ENCODE peak calls at places on chromosomes 4 and X, in six cellular contexts. J, X, H, P, O and E are unnamed samples.

GRCh38 chr4:173288296-173288695 is 45.9 kb downstream of the HMGB2 start:
- DNase-seq in H (peak; percentile 5), J (peak; percentile 78), P (peak; percentile 91), X (no peak), O (peak; percentile 77), E (peak; percentile 54)

GRCh38 chr4:106414366-106414765 is 45.8 kb upstream of the GIMD1 start:
- DNase-seq in O (no peak), H (no peak), J (no peak), X (no peak), P (no peak), E (no peak)

GRCh38 chr4:48862038-48862437 is 31.1 kb downstream of the OCIAD1 start:
- DNase-seq in P (no peak), H (no peak), X (no peak), J (no peak), O (no peak), E (no peak)

GRCh38 chr4:25928956-25929336 is 14.9 kb downstream of the SMIM20 start:
- DNase-seq in H (no peak), X (no peak), P (no peak), O (no peak), J (no peak), E (no peak)

GRCh38 chrX:131270085-131270484 is 19.0 kb downstream of the IGSF1 start:
- DNase-seq in H (no peak), X (no peak), O (no peak), J (no peak), P (no peak), E (no peak)

GRCh38 chr4:88696620-88697019 is 1.0 kb downstream of the NAP1L5 start:
- DNase-seq in P (no peak), X (no peak), H (no peak), O (no peak), J (no peak), E (no peak)

GRCh38 chr4:151798678-151799416 is 38.0 kb upstream of the GATB start:
- DNase-seq in P (no peak), H (no peak), X (no peak), J (no peak), O (no peak), E (no peak)

GRCh38 chr4:78938474-78938867 is 767 bp downstream of the PAQR3 start:
- DNase-seq in X (no peak), P (no peak), O (no peak), H (no peak), J (no peak), E (no peak)

GRCh38 chrX:129678881-129679195 is 24.1 kb upstream of the APLN start:
- DNase-seq in X (no peak), J (no peak), H (no peak), P (no peak), O (no peak), E (no peak)

GRCh38 chr4:170259631-170260153 is 169.9 kb upstream of the AADAT start:
- DNase-seq in J (peak; percentile 87), X (peak; percentile 26), O (peak; percentile 21), P (peak; percentile 97), H (peak; percentile 8), E (peak; percentile 0)

GRCh38 chr4:173014113-173014558 is 154.5 kb upstream of the GALNT7 start:
- DNase-seq in J (no peak), H (peak; percentile 50), X (no peak), P (peak; percentile 90), O (no peak), E (no peak)

GRCh38 chr4:143184217-143184502 is 557 bp upstream of the USP38 start:
- DNase-seq in O (peak; percentile 51), P (no peak), X (no peak), H (no peak), J (no peak), E (no peak)

GRCh38 chr4:87497586-87497985 is 31.6 kb downstream of the SPARCL1 start:
- DNase-seq in H (no peak), O (no peak), X (no peak), P (no peak), J (no peak), E (no peak)

GRCh38 chrX:67545772-67546495 is 2.1 kb downstream of the AR start:
- DNase-seq in J (no peak), P (peak; percentile 64), O (no peak), H (no peak), X (peak; percentile 46), E (no peak)

DNA sequence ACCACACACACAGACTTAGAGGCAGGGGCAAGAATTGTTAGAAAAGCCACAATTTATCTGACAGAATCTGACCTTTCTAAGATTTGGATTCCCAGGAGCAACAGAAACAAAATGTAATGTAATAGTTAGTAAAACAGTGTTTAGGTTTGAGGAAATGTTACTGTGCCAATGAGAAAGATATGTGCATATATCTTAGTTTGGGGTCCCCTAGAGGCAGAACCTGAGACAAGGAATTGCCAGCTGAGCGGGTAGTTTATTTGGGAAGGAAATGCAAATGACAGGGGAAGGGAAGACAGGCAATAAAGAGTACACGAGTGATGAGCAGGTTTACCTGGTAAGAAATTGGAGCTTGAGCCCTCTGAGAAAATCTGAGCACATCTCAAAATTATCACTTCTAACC is 31.3 kb upstream of the DDX53 start:
- DNase-seq in J (no peak), H (no peak), X (no peak), O (no peak), P (no peak), E (no peak)
- H3K9me3 ChIP-seq in J (no peaks in the 10 kb centered on the region), H (no peaks in the 10 kb centered on the region), X (no peaks in the 10 kb centered on the region), O (no peaks in the 10 kb centered on the region), P (no peaks in the 10 kb centered on the region), E (no peaks in the 10 kb centered on the region)

GRCh38 chrX:11531226-11531625 is 134.5 kb downstream of the ARHGAP6 start:
- DNase-seq in O (no peak), X (no peak), J (no peak), P (no peak), H (no peak), E (no peak)
- TF ChIP-seq CTCF in O (no peak), X (no peak), J (no peak), P (peak; percentile 13), H (peak; percentile 34), E (no peak)

DNA sequence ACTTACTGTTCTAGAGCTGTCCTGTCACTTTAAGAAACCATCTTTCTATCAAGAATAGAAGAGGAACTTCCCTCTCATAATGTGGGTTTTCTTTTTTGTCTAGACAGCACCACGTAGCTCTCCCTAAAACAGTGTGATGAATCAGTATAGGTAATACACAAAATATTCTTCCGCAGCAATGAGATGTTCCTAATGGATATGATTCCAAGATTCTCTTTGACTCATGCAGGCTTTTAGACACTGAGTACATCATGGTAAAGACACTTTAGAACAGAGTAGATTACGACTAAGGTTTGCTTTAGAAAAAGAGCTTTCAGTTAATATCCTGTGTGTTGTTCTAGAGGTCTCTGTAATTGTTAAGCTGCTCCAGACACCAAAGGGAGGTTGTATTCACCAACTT is 69.8 kb downstream of the PTTG2 start:
- DNase-seq in O (no peak), X (no peak), H (no peak), P (no peak), J (no peak), E (no peak)
- H3K27ac ChIP-seq in O (no peak overlapping the region), X (no peak overlapping the region), H (no peak overlapping the region), P (peak overlapping the region; percentile 93), J (no peak overlapping the region), E (no peak overlapping the region)

GRCh38 chrX:145820825-145821224 is 3.2 kb downstream of the SLITRK2 start:
- DNase-seq in P (no peak), J (no peak), H (no peak), O (no peak), X (no peak), E (no peak)

GRCh38 chrX:145821898-145822567 is 4.4 kb downstream of the SLITRK2 start:
- DNase-seq in X (no peak), P (peak; percentile 44), H (no peak), J (no peak), O (no peak), E (no peak)

GRCh38 chrX:145818522-145819075 is 970 bp downstream of the SLITRK2 start:
- DNase-seq in H (no peak), J (no peak), X (no peak), P (no peak), O (no peak), E (no peak)

GRCh38 chrX:145823132-145823531 is 5.5 kb downstream of the SLITRK2 start:
- DNase-seq in X (no peak), O (no peak), J (no peak), P (peak; percentile 28), H (no peak), E (no peak)

DNA sequence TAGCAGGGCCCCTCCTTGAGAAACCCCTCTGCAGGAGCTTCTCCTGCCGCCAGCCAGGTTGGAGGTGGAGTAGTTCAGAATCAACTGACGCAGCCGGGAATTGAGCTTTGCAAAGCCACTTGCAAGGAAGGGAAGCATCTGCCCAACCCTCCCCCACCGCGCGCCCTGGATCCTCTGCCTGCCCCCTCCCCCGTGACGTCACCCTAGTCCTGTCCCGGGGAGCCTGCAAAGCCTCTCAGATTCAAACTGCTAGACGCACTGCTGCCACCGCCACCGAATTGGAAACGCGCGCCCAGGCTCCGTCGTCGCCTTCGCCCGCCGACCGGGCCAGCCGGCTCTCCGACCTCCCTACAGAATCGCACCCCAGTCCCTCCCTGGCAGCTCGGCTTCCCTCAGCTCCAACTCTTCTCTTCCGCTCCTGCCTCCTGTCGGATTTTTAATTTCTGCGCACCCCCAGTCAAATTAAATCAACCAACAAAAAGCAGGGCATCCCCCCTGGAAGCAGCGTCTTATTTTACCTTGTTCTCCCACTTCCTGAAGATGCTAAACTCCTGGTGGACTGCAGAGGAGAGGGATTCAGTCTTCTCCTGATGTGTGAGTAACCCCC is 3.8 kb downstream of the SLITRK2 start:
- DNase-seq in O (no peak), P (peak; percentile 91), J (no peak), X (no peak), H (no peak), E (no peak)
- H3K9me3 ChIP-seq in O (no peaks in the 10 kb centered on the region), P (peaks cover 4% of the 10 kb centered on the region), J (no peaks in the 10 kb centered on the region), X (no peaks in the 10 kb centered on the region), H (no peaks in the 10 kb centered on the region), E (no peaks in the 10 kb centered on the region)

GRCh38 chr4:3399277-3400194 is 42.2 kb upstream of the HGFAC start:
- DNase-seq in O (no peak), J (no peak), P (no peak), X (no peak), H (no peak), E (no peak)
- TF ChIP-seq CTCF in O (no peak), J (no peak), P (peak; percentile 35), X (no peak), H (no peak), E (no peak)

DNA sequence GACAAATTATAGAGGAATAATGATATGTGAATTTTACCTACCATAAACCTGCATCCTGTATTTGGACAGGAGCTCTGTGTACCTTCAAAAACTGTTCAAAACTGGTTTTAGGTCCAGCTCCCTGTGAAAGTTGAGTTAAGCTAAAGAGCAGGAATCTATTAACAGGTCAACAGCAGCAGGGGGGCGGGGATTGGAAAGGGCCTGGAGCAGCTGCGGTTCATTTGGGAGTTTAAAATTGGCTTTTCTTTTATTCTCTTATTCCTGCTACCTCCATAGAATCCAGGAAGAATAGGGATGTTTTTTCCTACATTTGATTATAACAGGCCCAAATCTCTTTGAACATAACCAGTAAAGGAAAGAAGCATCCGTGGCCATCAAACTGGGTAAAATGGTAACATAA is 23.8 kb downstream of the SHROOM3 start:
- DNase-seq in P (peak; percentile 71), X (no peak), J (no peak), O (no peak), H (no peak), E (no peak)
- H3K27ac ChIP-seq in P (peak overlapping the region; percentile 99), X (no peak overlapping the region), J (no peak overlapping the region), O (no peak overlapping the region), H (no peak overlapping the region), E (no peak overlapping the region)

GRCh38 chr4:166670341-166670740 is 564.0 kb downstream of the SPOCK3 start:
- DNase-seq in J (no peak), P (no peak), X (no peak), H (no peak), O (no peak), E (no peak)
- H3K9me3 ChIP-seq in J (no peaks in the 10 kb centered on the region), P (no peaks in the 10 kb centered on the region), X (no peaks in the 10 kb centered on the region), H (no peaks in the 10 kb centered on the region), O (no peaks in the 10 kb centered on the region), E (no peaks in the 10 kb centered on the region)